ENCODE peak calls at places on chromosomes 12 and 14, in six cellular contexts. Y, J, T, U, G and B are unnamed samples.
A peak's percentile ranks its signal among the peaks of the same experiment; 100 is the strongest.

GRCh38 chr12:115507951-115508722 is 769.4 kb downstream of the MED13L start:
- DNase-seq in Y (no peak), J (peak; percentile 72), T (no peak), U (no peak), G (peak; percentile 65), B (no peak)

GRCh38 chr12:58919271-58920101 is 818 bp downstream of the LRIG3 start:
- DNase-seq in Y (peak; percentile 50), J (peak; percentile 36), T (peak; percentile 17), U (peak; percentile 49), G (peak; percentile 43), B (peak; percentile 54)

GRCh38 chr12:68349921-68350606 is 17.9 kb upstream of the MDM1 start:
- DNase-seq in Y (no peak), J (no peak), T (no peak), U (no peak), G (no peak), B (no peak)

GRCh38 chr12:102958073-102958829 is 777 bp downstream of the ASCL1 start:
- DNase-seq in Y (peak; percentile 33), J (peak; percentile 87), T (no peak), U (no peak), G (peak; percentile 54), B (peak; percentile 30)

GRCh38 chr12:27179399-27180214 is 64.5 kb upstream of the STK38L start:
- DNase-seq in Y (peak; percentile 85), J (no peak), T (peak; percentile 29), U (no peak), G (no peak), B (peak; percentile 95)

GRCh38 chr14:50520947-50521815 is 11.2 kb downstream of the MAP4K5 start:
- DNase-seq in Y (peak; percentile 74), J (no peak), T (no peak), U (no peak), G (no peak), B (peak; percentile 62)

GRCh38 chr12:94198469-94198868 is 50.1 kb downstream of the PLXNC1 start:
- DNase-seq in Y (no peak), J (no peak), T (no peak), U (no peak), G (no peak), B (no peak)

GRCh38 chr12:80189241-80189640 is 89.9 kb downstream of the OTOGL start:
- DNase-seq in Y (peak; percentile 90), J (no peak), T (no peak), U (no peak), G (no peak), B (peak; percentile 54)

GRCh38 chr12:25301798-25302197 is 51.1 kb upstream of the KRAS start:
- DNase-seq in Y (peak; percentile 25), J (no peak), T (no peak), U (no peak), G (no peak), B (peak; percentile 18)

GRCh38 chr14:96574633-96575191 is 72.5 kb downstream of the PAPOLA start:
- DNase-seq in Y (peak; percentile 80), J (no peak), T (peak; percentile 34), U (no peak), G (no peak), B (peak; percentile 71)

GRCh38 chr12:95922231-95922630 is 20.2 kb downstream of the CCDC38 start:
- DNase-seq in Y (no peak), J (no peak), T (no peak), U (no peak), G (no peak), B (peak; percentile 47)

GRCh38 chr12:52522346-52523011 is 2.3 kb upstream of the KRT5 start:
- DNase-seq in Y (peak; percentile 84), J (peak; percentile 9), T (peak; percentile 81), U (no peak), G (no peak), B (peak; percentile 12)

GRCh38 chr12:76945867-76946266 is 67.0 kb upstream of the CSRP2 start:
- DNase-seq in Y (no peak), J (no peak), T (no peak), U (no peak), G (no peak), B (no peak)

GRCh38 chr12:105084251-105085250 is at the start of gene ALDH1L2:
- DNase-seq in Y (peak; percentile 95), J (peak; percentile 97), T (peak; percentile 54), U (peak; percentile 88), G (peak; percentile 88), B (peak; percentile 91)

GRCh38 chr12:52552681-52553195 is at the start of gene KRT71:
- DNase-seq in Y (no peak), J (no peak), T (no peak), U (no peak), G (no peak), B (no peak)

GRCh38 chr12:28235017-28235416 is 44.8 kb downstream of the CCDC91 start:
- DNase-seq in Y (no peak), J (no peak), T (no peak), U (no peak), G (no peak), B (no peak)

GRCh38 chr12:92546826-92547348 is 155.9 kb upstream of the PLEKHG7 start:
- DNase-seq in Y (no peak), J (no peak), T (no peak), U (peak; percentile 32), G (no peak), B (no peak)

GRCh38 chr12:21891763-21892217 is 49.4 kb downstream of the ABCC9 start:
- DNase-seq in Y (no peak), J (no peak), T (no peak), U (peak; percentile 41), G (no peak), B (peak; percentile 7)

GRCh38 chr14:68951051-68951797 is 27.9 kb downstream of the ACTN1 start:
- DNase-seq in Y (peak; percentile 95), J (no peak), T (peak; percentile 63), U (peak; percentile 85), G (peak; percentile 86), B (peak; percentile 96)

GRCh38 chr12:115657081-115658013 is 620.1 kb downstream of the MED13L start:
- DNase-seq in Y (no peak), J (no peak), T (peak; percentile 10), U (no peak), G (no peak), B (no peak)

DNA sequence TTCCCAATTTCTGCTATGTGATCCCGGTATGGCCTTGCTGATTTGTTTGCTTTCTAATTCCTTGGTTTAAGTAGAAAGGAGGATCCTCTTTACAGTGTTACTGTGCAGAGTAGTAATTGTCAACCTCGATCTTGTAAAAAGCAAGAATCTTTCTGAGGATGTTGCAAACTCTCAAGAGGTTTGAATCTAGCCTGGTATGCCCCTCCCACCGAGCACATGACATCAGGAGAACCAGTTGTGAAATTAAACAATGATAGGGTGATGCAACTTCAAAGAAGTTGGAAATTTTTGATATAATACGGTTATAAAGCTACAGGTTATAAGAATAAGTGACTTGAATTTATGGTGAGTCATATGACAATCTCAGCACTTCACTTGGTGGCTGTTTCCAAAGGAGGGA is 35.0 kb upstream of the FUT8 start:
- DNase-seq in Y (peak; percentile 66), J (no peak), T (no peak), U (no peak), G (no peak), B (peak; percentile 65)
- H3K4me3 ChIP-seq in Y (no peak overlapping the region), J (no peak overlapping the region), T (no peak overlapping the region), U (no peak overlapping the region), G (no peak overlapping the region), B (no peak overlapping the region)

GRCh38 chr12:131828671-131829350 is 618 bp downstream of the MMP17 start:
- DNase-seq in Y (no peak), J (peak; percentile 87), T (no peak), U (no peak), G (no peak), B (no peak)
- H3K4me3 ChIP-seq in Y (peak overlapping the region; percentile 76), J (peak overlapping the region; percentile 51), T (peak overlapping the region; percentile 34), U (peak overlapping the region; percentile 35), G (peak overlapping the region; percentile 51), B (peak overlapping the region; percentile 62)

GRCh38 chr12:6327159-6327558 is 14.7 kb downstream of the TNFRSF1A start:
- DNase-seq in Y (no peak), J (peak; percentile 58), T (no peak), U (no peak), G (no peak), B (no peak)
- H3K4me3 ChIP-seq in Y (no peak overlapping the region), J (no peak overlapping the region), T (no peak overlapping the region), U (no peak overlapping the region), G (no peak overlapping the region), B (no peak overlapping the region)

GRCh38 chr14:103533137-103533998 is 4.4 kb downstream of the TRMT61A start:
- DNase-seq in Y (no peak), J (no peak), T (no peak), U (no peak), G (peak; percentile 61), B (no peak)
- H3K4me3 ChIP-seq in Y (no peak overlapping the region), J (no peak overlapping the region), T (no peak overlapping the region), U (no peak overlapping the region), G (no peak overlapping the region), B (no peak overlapping the region)

DNA sequence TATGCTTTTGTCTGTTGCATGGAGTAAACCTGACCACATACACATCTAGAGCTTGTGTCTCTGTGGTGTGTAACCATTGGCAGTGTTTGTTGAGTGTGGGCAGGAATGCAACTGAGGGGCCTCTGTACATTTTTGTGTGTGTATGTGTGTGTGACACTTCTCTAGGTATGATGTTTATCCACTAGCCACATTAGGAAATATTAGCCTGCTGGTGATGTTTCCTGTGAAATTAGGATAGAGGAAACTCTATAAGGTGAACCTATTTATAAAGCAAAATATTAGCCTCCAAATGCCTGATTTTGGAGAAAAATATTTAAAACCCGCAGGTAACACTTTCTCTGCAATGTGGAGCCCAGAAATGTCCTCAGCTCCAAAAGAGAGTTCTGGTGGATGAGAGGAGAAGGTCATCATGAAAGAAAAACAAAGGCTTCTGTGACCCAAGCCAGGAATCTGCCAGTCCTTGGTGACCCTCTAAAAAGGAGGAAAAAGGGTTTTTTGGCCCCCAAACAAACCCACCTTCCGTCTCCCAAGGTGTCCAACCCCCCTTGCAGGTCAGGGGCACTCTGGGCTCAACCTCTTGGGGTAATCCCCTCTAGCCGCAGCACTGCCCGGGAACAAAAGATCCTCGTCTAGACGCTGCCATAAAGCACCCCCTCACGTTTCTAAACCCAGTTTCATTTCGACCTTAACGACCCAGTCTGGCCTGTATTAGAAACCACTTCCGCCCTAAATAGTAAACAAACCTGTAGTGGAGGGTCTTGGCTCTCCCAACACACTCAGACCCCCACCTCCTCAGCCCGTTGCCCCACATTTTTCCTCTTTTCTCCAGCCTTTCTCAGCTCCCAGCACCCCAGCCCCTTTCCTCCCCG is 3.1 kb upstream of the HOTAIR start:
- DNase-seq in Y (peak; percentile 67), J (no peak), T (no peak), U (no peak), G (no peak), B (no peak)
- H3K4me3 ChIP-seq in Y (peak overlapping the region; percentile 44), J (no peak overlapping the region), T (no peak overlapping the region), U (no peak overlapping the region), G (no peak overlapping the region), B (no peak overlapping the region)

DNA sequence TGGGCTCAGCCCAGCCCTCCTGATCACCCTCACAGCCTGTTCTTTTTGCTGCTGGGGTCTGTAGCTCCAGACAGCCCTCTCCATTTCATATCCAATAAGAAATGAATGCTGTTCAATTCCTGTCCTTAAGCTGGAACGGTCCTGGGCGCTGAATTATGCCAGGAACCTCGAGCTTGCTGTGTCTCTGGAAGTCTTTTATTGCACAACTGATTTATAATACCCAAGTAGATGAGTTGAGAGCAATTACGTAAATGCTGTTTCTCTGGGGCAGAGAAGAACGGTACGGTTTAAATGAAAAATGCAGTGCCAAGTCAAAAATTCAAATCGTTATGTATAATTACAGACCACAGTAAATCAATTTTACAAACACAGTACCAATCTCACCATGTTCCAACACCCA is 161.0 kb downstream of the SAMD4A start:
- DNase-seq in Y (peak; percentile 86), J (no peak), T (no peak), U (no peak), G (no peak), B (no peak)
- H3K4me3 ChIP-seq in Y (peak overlapping the region; percentile 48), J (no peak overlapping the region), T (no peak overlapping the region), U (no peak overlapping the region), G (no peak overlapping the region), B (no peak overlapping the region)

GRCh38 chr14:99531221-99532096 is 50.2 kb downstream of the CCNK start:
- DNase-seq in Y (peak; percentile 77), J (peak; percentile 85), T (no peak), U (no peak), G (no peak), B (peak; percentile 74)
- H3K4me3 ChIP-seq in Y (no peak overlapping the region), J (no peak overlapping the region), T (no peak overlapping the region), U (no peak overlapping the region), G (no peak overlapping the region), B (no peak overlapping the region)